ENCODE peak calls at places on chromosomes 16 and 17, in seven cellular contexts. Y, Z, B, S, A, R and H are unnamed samples.

GRCh38 chr17:57154896-57155295 is 69.8 kb downstream of the AKAP1 start:
- DNase-seq in Y (no peak), Z (no peak), B (no peak), S (no peak), A (no peak), R (no peak), H (no peak)

GRCh38 chr16:54055864-54056263 is 230.7 kb downstream of the IRX3 start:
- DNase-seq in Y (peak; percentile 47), Z (no peak), B (no peak), S (no peak), A (peak; percentile 12), R (no peak), H (peak; percentile 13)

GRCh38 chr17:80986046-80986445 is 5.6 kb upstream of the CHMP6 start:
- DNase-seq in Y (no peak), Z (no peak), B (no peak), S (no peak), A (no peak), R (no peak), H (no peak)

GRCh38 chr17:79612468-79613194 is 1.8 kb upstream of the RBFOX3 start:
- DNase-seq in Y (peak; percentile 79), Z (no peak), B (no peak), S (no peak), A (peak; percentile 63), R (peak; percentile 73), H (no peak)

GRCh38 chr16:54829691-54830090 is 101.0 kb upstream of the IRX5 start:
- DNase-seq in Y (no peak), Z (no peak), B (no peak), S (no peak), A (no peak), R (no peak), H (no peak)

GRCh38 chr16:56019274-56019673 is 144.1 kb upstream of the CES5A start:
- DNase-seq in Y (no peak), Z (no peak), B (no peak), S (no peak), A (no peak), R (no peak), H (no peak)

GRCh38 chr17:58383892-58384462 is 32.0 kb upstream of the SUPT4H1 start:
- DNase-seq in Y (no peak), Z (no peak), B (no peak), S (no peak), A (no peak), R (no peak), H (no peak)

GRCh38 chr17:49333806-49334205 is 28.2 kb downstream of the ZNF652 start:
- DNase-seq in Y (no peak), Z (no peak), B (no peak), S (no peak), A (no peak), R (no peak), H (no peak)

GRCh38 chr17:68457539-68458259 is 403 bp upstream of the WIPI1 start:
- DNase-seq in Y (peak; percentile 100), Z (peak; percentile 98), B (peak; percentile 99), S (peak; percentile 99), A (peak; percentile 98), R (peak; percentile 99), H (peak; percentile 93)
- H3K4me1 ChIP-seq in Y (peaks cover 21% of the 10 kb centered on the region), Z (peaks cover 18% of the 10 kb centered on the region), B (peaks cover 53% of the 10 kb centered on the region), S (peaks cover 87% of the 10 kb centered on the region), A (peaks cover 39% of the 10 kb centered on the region), R (peaks cover 49% of the 10 kb centered on the region), H (peaks cover 19% of the 10 kb centered on the region)

GRCh38 chr17:45092932-45093430 is 31.9 kb downstream of the NMT1 start:
- DNase-seq in Y (peak; percentile 98), Z (peak; percentile 95), B (no peak), S (peak; percentile 81), A (peak; percentile 37), R (peak; percentile 82), H (peak; percentile 99)

GRCh38 chr17:45093444-45094110 is 32.5 kb downstream of the NMT1 start:
- DNase-seq in Y (no peak), Z (peak; percentile 56), B (no peak), S (peak; percentile 43), A (no peak), R (no peak), H (peak; percentile 52)

GRCh38 chr17:45090711-45091110 is 29.6 kb downstream of the NMT1 start:
- DNase-seq in Y (no peak), Z (no peak), B (no peak), S (no peak), A (no peak), R (no peak), H (no peak)

GRCh38 chr17:45088741-45089140 is 27.6 kb downstream of the NMT1 start:
- DNase-seq in Y (no peak), Z (no peak), B (no peak), S (no peak), A (no peak), R (no peak), H (no peak)

GRCh38 chr17:45091778-45092425 is 30.8 kb downstream of the NMT1 start:
- DNase-seq in Y (peak; percentile 53), Z (no peak), B (no peak), S (no peak), A (no peak), R (no peak), H (peak; percentile 13)
- H3K27ac ChIP-seq in Y (peak overlapping the region; percentile 59), Z (peak overlapping the region; percentile 84), B (no peak overlapping the region), S (peak overlapping the region; percentile 92), A (peak overlapping the region; percentile 16), R (peak overlapping the region; percentile 85), H (peak overlapping the region; percentile 94)

GRCh38 chr17:75549246-75550138 is 24.0 kb downstream of the LLGL2 start:
- DNase-seq in Y (peak; percentile 96), Z (no peak), B (no peak), S (no peak), A (peak; percentile 63), R (peak; percentile 94), H (no peak)

GRCh38 chr17:75547091-75547490 is 21.6 kb downstream of the LLGL2 start:
- DNase-seq in Y (no peak), Z (no peak), B (no peak), S (no peak), A (no peak), R (no peak), H (no peak)

GRCh38 chr17:75544250-75544649 is 18.8 kb downstream of the LLGL2 start:
- DNase-seq in Y (no peak), Z (no peak), B (no peak), S (no peak), A (no peak), R (no peak), H (no peak)

GRCh38 chr17:75548839-75549238 is 23.3 kb downstream of the LLGL2 start:
- DNase-seq in Y (no peak), Z (no peak), B (no peak), S (no peak), A (no peak), R (no peak), H (no peak)

GRCh38 chr17:75546181-75546580 is 20.7 kb downstream of the LLGL2 start:
- DNase-seq in Y (no peak), Z (no peak), B (no peak), S (no peak), A (no peak), R (no peak), H (no peak)
- H3K4me1 ChIP-seq in Y (peaks cover 27% of the 10 kb centered on the region), Z (peaks cover 9% of the 10 kb centered on the region), B (no peaks in the 10 kb centered on the region), S (peaks cover 4% of the 10 kb centered on the region), A (peaks cover 38% of the 10 kb centered on the region), R (no peaks in the 10 kb centered on the region), H (no peaks in the 10 kb centered on the region)

DNA sequence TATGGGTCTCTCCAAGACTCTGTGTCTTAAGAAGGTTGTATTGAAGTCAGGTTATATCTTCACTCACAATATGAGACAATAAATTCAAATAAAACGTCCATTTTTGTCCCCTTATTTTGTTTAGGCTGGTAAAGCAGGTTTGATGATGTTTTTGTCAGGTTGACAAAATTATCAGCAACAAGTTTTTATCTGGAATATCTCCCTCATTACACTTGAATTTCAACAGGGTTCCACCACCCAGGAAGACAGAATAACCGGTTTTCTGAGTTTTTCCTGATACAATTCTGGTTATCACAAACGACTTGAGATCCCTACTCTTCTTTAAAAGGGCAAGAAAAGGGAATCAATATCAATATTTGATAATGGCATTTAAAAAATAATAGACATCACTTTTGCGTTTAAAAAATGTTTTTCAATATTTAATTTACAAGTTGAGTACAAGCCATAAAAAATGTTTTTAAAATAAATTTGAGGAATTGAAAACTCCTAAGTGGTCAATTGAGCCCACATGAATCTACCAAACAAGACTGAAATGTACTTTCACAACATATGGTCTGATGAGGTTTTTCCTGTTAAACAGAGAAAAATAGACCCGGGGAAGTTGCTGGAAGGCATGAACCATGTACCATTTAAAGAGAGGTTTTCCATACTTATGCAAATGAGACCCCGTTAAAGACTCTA is 1.4 kb upstream of the ATP6V0A1 start:
- DNase-seq in Y (no peak), Z (no peak), B (no peak), S (no peak), A (no peak), R (no peak), H (no peak)
- H3K27ac ChIP-seq in Y (no peak overlapping the region), Z (peak overlapping the region; percentile 87), B (peak overlapping the region; percentile 39), S (peak overlapping the region; percentile 91), A (no peak overlapping the region), R (peak overlapping the region; percentile 90), H (no peak overlapping the region)

GRCh38 chr16:23505180-23505665 is 5.1 kb downstream of the GGA2 start:
- DNase-seq in Y (no peak), Z (no peak), B (no peak), S (no peak), A (no peak), R (no peak), H (no peak)

GRCh38 chr16:23505942-23506605 is 4.2 kb downstream of the GGA2 start:
- DNase-seq in Y (no peak), Z (no peak), B (no peak), S (no peak), A (no peak), R (no peak), H (no peak)

GRCh38 chr16:23504453-23505179 is 5.7 kb downstream of the GGA2 start:
- DNase-seq in Y (peak; percentile 73), Z (peak; percentile 65), B (peak; percentile 74), S (no peak), A (peak; percentile 66), R (peak; percentile 81), H (peak; percentile 93)

GRCh38 chr16:23508589-23509440 is 1.5 kb downstream of the GGA2 start:
- DNase-seq in Y (peak; percentile 4), Z (no peak), B (no peak), S (no peak), A (no peak), R (no peak), H (peak; percentile 11)

DNA sequence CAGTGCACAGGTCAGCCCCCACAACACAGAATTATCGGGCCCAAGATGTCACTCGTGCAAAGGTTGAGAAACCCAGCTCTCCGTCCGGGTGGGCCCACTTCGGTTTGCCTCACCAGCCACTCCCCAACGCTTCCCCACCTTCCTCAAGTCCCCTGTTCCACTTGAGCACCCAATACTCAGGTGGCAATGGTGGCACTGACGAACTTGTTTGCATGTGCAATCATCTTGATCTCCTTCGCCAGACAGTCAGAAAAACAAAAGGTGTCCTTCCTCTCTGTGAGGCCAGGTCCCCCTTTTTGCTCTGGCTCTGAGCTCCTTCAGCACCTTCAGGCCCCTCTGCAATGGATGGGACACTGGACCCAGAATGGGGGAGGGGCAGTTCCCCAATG is 3.7 kb downstream of the GGA2 start:
- DNase-seq in Y (no peak), Z (no peak), B (no peak), S (no peak), A (no peak), R (no peak), H (no peak)
- H3K4me1 ChIP-seq in Y (peaks cover 21% of the 10 kb centered on the region), Z (peaks cover 52% of the 10 kb centered on the region), B (peaks cover 56% of the 10 kb centered on the region), S (peaks cover 91% of the 10 kb centered on the region), A (peaks cover 52% of the 10 kb centered on the region), R (peaks cover 61% of the 10 kb centered on the region), H (peaks cover 39% of the 10 kb centered on the region)

DNA sequence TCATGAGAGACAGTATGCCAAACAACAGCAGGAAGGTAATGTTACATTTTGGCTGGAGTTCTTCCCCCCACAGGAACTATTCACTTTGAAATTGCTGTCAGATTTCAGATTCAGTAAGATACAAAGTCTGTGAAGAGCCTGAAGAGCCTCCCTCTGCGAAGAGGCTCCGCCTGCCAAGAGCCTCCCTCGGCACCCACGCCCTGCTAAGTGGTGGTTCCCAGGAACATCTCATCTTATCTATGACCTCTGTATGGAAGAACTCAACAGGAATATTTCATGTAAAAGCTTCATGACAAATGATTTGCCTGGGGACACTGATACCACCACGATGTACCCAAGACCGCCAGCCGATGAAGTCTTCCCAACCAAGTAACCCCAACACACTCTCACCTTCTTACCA is 3.2 kb downstream of the ZC3H7A start:
- DNase-seq in Y (no peak), Z (no peak), B (no peak), S (no peak), A (no peak), R (peak; percentile 40), H (no peak)
- H3K27ac ChIP-seq in Y (no peak overlapping the region), Z (peak overlapping the region; percentile 96), B (no peak overlapping the region), S (peak overlapping the region; percentile 98), A (no peak overlapping the region), R (peak overlapping the region; percentile 59), H (no peak overlapping the region)